ENCODE peak calls at places on chromosomes 5 and 9, in four cellular contexts. K, L, Z and O are unnamed samples.

GRCh38 chr9:90991953-90992352 is 190.3 kb downstream of the SYK start:
- DNase-seq in Z (peak; percentile 5), L (no peak), K (no peak), O (no peak)

GRCh38 chr9:116975119-116975518 is 288.0 kb downstream of the TRIM32 start:
- DNase-seq in K (no peak), Z (no peak), L (no peak), O (no peak)

GRCh38 chr5:135236951-135237791 is 161.9 kb downstream of the MACROH2A1 start:
- DNase-seq in L (no peak), K (no peak), Z (no peak), O (no peak)

GRCh38 chr5:179113945-179114641 is 53.9 kb downstream of the ZNF354C start:
- DNase-seq in Z (no peak), L (no peak), K (no peak), O (no peak)

GRCh38 chr5:127988149-127988755 is 95.3 kb upstream of the SLC12A2 start:
- DNase-seq in K (peak; percentile 38), L (peak; percentile 11), Z (peak; percentile 10), O (no peak)

GRCh38 chr5:144198386-144198785 is 27.7 kb downstream of the KCTD16 start:
- DNase-seq in L (no peak), K (peak; percentile 21), Z (no peak), O (no peak)

GRCh38 chr5:59380350-59380951 is 513.1 kb downstream of the PDE4D start:
- DNase-seq in L (no peak), Z (peak; percentile 50), K (no peak), O (no peak)

GRCh38 chr9:75950983-75951382 is 60.5 kb downstream of the PCSK5 start:
- DNase-seq in Z (peak; percentile 46), L (no peak), K (peak; percentile 5), O (no peak)

GRCh38 chr5:158119852-158120708 is 261.1 kb upstream of the CLINT1 start:
- DNase-seq in K (no peak), L (no peak), Z (no peak), O (no peak)

GRCh38 chr5:56207537-56207936 is 25.6 kb downstream of the ANKRD55 start:
- DNase-seq in Z (no peak), L (no peak), K (no peak), O (no peak)

GRCh38 chr5:44365351-44365750 is 23.9 kb downstream of the FGF10 start:
- DNase-seq in L (no peak), Z (no peak), K (no peak), O (no peak)

GRCh38 chr5:1171340-1171941 is 30.0 kb upstream of the SLC6A19 start:
- DNase-seq in L (no peak), Z (no peak), K (no peak), O (no peak)

GRCh38 chr9:122201641-122202040 is 27.1 kb downstream of the LHX6 start:
- DNase-seq in Z (no peak), L (no peak), K (no peak), O (no peak)

GRCh38 chr9:70581214-70581966 is 166.9 kb upstream of the KLF9 start:
- DNase-seq in K (no peak), L (no peak), Z (no peak), O (no peak)

GRCh38 chr9:127177221-127177620 is 54.8 kb upstream of the ANGPTL2 start:
- DNase-seq in K (no peak), L (no peak), Z (no peak), O (peak; percentile 7)

GRCh38 chr9:111036946-111037743 is 1.1 kb downstream of the LPAR1 start:
- DNase-seq in Z (no peak), L (no peak), K (no peak), O (no peak)

GRCh38 chr5:10854526-10855277 is 93.7 kb upstream of the DAP start:
- DNase-seq in K (no peak), L (no peak), Z (no peak), O (no peak)

GRCh38 chr9:129208191-129209091 is 30.4 kb upstream of the IER5L start:
- DNase-seq in K (no peak), Z (no peak), L (peak; percentile 68), O (peak; percentile 84)

GRCh38 chr9:4226331-4227250 is 73.3 kb downstream of the GLIS3 start:
- DNase-seq in Z (no peak), L (no peak), K (no peak), O (no peak)

GRCh38 chr9:132787748-132788159 is 90.3 kb downstream of the AK8 start:
- DNase-seq in K (no peak), Z (peak; percentile 9), L (no peak), O (no peak)

GRCh38 chr5:79346420-79346824 is 110.5 kb downstream of the JMY start:
- DNase-seq in L (peak; percentile 54), K (peak; percentile 60), Z (no peak), O (no peak)

GRCh38 chr5:120817044-120817985 is 353.2 kb downstream of the PRR16 start:
- DNase-seq in K (no peak), Z (no peak), L (no peak), O (peak; percentile 26)

GRCh38 chr5:120818128-120818527 is 354.0 kb downstream of the PRR16 start:
- DNase-seq in K (no peak), L (peak; percentile 5), Z (no peak), O (peak; percentile 17)

GRCh38 chr9:133583586-133583985 is 25.6 kb downstream of the FAM163B start:
- DNase-seq in Z (no peak), K (no peak), L (no peak), O (no peak)

GRCh38 chr5:151480859-151481258 is 33.5 kb downstream of the SLC36A1 start:
- DNase-seq in L (no peak), Z (no peak), K (no peak), O (no peak)

GRCh38 chr5:173517648-173518047 is 98.8 kb downstream of the BOD1 start:
- DNase-seq in K (no peak), Z (no peak), L (no peak), O (peak; percentile 27)

GRCh38 chr9:33619666-33620404 is 95.8 kb downstream of the ANKRD18B start:
- DNase-seq in Z (peak; percentile 40), K (peak; percentile 46), L (peak; percentile 44), O (no peak)

GRCh38 chr5:25544652-25545249 is 900.0 kb upstream of the CDH10 start:
- DNase-seq in K (peak; percentile 4), Z (peak; percentile 31), L (peak; percentile 5), O (peak; percentile 57)

GRCh38 chr9:110125207-110125751 is 82.7 kb downstream of the C9orf152 start:
- DNase-seq in Z (peak; percentile 95), L (no peak), K (peak; percentile 62), O (peak; percentile 81)

GRCh38 chr9:133733421-133734250 is 4.5 kb downstream of the SARDH start:
- DNase-seq in L (no peak), Z (no peak), K (no peak), O (no peak)

DNA sequence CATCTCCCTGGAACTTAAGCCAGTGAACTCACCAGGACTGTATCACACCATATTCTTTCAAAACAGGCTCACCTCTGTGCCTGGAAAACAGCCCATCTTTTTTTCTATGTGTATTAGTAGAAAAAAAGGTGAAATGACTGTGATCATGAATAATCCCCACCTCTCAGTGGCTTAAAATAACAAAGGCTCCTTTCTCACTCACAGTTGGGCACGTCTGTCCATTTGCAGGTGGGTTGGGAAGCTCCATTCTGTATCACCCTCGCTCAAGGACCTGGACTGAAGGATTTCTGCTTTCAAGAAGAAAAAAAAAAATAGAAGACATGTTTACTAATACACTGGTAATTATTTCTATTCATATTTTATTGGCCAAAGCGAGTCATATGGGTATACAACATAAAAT is 17.3 kb upstream of the FGF1 start:
- DNase-seq in K (no peak), Z (no peak), L (no peak), O (no peak)
- TF ChIP-seq HMGXB4 in K (no peak), Z (no peak), L (no peak), O (no peak)

DNA sequence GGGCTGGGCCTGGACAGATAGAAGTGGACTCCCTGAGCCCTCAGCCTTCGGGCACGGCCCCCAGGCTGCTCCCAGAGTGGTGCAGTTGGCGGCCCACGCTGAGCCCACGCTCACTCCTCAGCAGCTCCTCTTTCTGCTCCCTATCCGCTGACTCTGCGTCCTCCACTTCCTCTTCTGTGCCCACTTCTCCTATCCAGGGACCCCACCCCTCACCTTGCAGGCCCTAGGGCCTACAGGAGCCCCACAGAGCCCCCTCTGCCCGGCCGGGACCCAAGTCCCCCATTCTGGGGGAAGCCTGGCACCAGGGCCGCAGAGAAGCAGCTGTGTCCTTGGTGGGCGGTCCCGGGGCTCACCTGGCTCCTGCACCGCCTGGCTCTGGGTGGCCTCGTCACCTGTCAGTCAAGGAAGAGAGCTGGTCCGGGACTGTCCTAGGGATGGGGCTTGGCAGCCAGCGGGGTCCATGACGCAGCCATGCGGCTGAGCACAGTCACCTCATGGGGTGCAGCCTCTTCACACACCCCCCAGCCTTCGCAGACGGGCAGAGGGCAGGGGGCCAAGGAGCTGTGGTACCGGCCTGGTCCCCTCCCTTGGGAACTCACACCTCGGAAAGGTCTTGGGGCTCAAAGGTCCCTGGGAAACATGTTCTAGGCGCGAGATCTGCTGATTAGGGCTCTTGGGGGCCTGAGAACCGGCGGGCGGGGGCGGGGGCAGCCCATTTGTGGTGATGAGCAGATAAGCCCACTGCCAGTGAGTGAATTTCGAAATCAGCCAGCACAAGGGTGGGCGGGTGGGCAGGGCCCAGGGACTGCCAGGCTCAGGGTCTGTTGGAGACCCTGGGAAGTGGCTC is 5.4 kb upstream of the NRARP start:
- DNase-seq in Z (no peak), K (no peak), L (peak; percentile 23), O (peak; percentile 73)
- TF ChIP-seq HMGXB4 in Z (no peak), K (no peak), L (no peak), O (no peak)

DNA sequence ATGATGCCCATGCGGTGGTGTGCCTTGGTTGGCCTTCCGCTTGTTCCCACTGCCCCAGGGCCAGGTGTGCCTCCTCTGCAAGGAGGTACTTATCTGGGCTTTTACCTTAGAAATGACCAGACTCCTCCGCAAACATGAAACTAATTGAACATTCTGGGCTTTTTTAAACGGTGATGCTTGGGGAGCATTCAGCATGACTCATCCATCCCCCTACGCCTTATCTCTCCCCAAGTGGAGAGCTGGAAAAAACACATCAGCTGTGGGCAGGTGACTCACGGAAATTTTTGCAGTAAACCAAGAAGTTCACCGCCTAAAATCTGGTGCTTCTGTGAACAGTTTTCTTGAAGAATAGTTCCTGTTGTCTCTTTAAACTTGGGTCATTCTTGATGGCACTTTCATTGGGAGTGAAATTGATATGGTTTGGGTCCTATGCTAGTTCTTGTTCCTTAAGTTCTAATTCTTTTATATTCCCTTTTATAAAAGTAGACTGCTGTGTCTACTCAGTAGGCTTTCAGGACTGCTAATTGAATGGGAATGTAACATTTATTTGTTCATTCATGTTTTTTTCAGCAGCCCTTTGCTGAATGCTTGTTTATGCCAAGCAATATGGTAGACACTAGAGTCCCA is 39.6 kb downstream of the SFXN1 start:
- DNase-seq in L (peak; percentile 80), Z (no peak), K (no peak), O (no peak)
- TF ChIP-seq HMGXB4 in L (no peak), Z (no peak), K (no peak), O (no peak)

GRCh38 chr5:176542596-176543427 is 5.6 kb upstream of the RNF44 start:
- DNase-seq in L (peak; percentile 79), K (no peak), Z (no peak), O (peak; percentile 50)

GRCh38 chr5:176543428-176544182 is 5.5 kb upstream of the CDHR2 start:
- DNase-seq in Z (no peak), L (peak; percentile 81), K (peak; percentile 53), O (peak; percentile 76)

GRCh38 chr5:176540956-176541337 is 3.7 kb upstream of the RNF44 start:
- DNase-seq in Z (no peak), L (no peak), K (no peak), O (no peak)

GRCh38 chr5:176541338-176542134 is 4.3 kb upstream of the RNF44 start:
- DNase-seq in Z (peak; percentile 65), K (no peak), L (peak; percentile 67), O (peak; percentile 81)

DNA sequence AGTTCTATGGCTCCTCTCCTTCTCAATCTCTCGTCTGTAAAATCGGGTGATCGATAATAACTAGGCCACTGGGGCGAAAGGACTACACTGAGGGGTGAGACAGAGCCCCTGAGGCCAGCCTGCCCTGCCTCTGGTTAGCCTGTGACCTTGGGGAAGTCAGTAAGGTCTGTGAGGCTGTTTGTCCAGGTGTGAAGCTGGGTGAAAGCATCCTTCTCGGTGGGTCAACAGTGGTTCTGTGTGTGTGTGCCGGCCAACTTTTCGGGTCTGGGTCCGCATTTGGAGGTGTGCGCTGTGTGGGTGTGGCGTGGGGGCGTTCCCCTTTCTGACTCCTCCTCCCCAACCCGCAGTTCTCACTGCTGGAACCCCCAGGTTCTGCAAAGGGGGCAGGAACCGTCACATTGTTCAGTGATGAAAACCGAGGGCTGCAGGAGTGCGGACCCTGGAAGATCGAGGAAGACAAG is 5.0 kb upstream of the RNF44 start:
- DNase-seq in L (peak; percentile 61), Z (no peak), K (no peak), O (peak; percentile 67)
- TF ChIP-seq HMGXB4 in L (no peak), Z (no peak), K (no peak), O (no peak)